ENCODE peak calls at places on chromosomes 12 and 14, in ten cellular contexts. One of them, this sample, is unnamed. For H3K4me1, the result is how much of the 10 kb centered on the place peaks cover.

GRCh38 chr14:66398437-66398836 is 87.7 kb upstream of the CCDC196 start:
- DNase-seq in pancreas: no peak
- DNase-seq in lung: no peak
- DNase-seq in SK-N-SH: no peak
- DNase-seq in Peyer's patch: no peak
- DNase-seq in A549: no peak
- DNase-seq in uterus: no peak
- DNase-seq in cardiac muscle cell: no peak
- DNase-seq in IMR-90: no peak
- DNase-seq in mesenchymal stem cell: no peak
- DNase-seq in this sample: no peak

GRCh38 chr12:84960918-84961317 is 48.3 kb upstream of the SLC6A15 start:
- DNase-seq in lung: no peak
- DNase-seq in IMR-90: no peak
- DNase-seq in A549: no peak
- DNase-seq in SK-N-SH: no peak
- DNase-seq in Peyer's patch: no peak
- DNase-seq in pancreas: no peak
- DNase-seq in mesenchymal stem cell: no peak
- DNase-seq in uterus: no peak
- DNase-seq in cardiac muscle cell: no peak
- DNase-seq in this sample: no peak

GRCh38 chr12:46627686-46628085 is 198.1 kb downstream of the SLC38A4 start:
- DNase-seq in cardiac muscle cell: no peak
- DNase-seq in mesenchymal stem cell: no peak
- DNase-seq in A549: no peak
- DNase-seq in lung: no peak
- DNase-seq in uterus: no peak
- DNase-seq in Peyer's patch: no peak
- DNase-seq in pancreas: no peak
- DNase-seq in SK-N-SH: no peak
- DNase-seq in IMR-90: peak
- DNase-seq in this sample: no peak

GRCh38 chr12:68001486-68002466 is 12.5 kb downstream of the IFNG-AS1 start:
- DNase-seq in A549: no peak
- DNase-seq in mesenchymal stem cell: peak
- DNase-seq in pancreas: no peak
- DNase-seq in lung: no peak
- DNase-seq in cardiac muscle cell: peak
- DNase-seq in IMR-90: peak
- DNase-seq in Peyer's patch: no peak
- DNase-seq in SK-N-SH: no peak
- DNase-seq in uterus: no peak
- DNase-seq in this sample: no peak

GRCh38 chr12:12600659-12601058 is 11.0 kb upstream of the CREBL2 start:
- DNase-seq in cardiac muscle cell: no peak
- DNase-seq in pancreas: no peak
- DNase-seq in IMR-90: no peak
- DNase-seq in SK-N-SH: no peak
- DNase-seq in lung: no peak
- DNase-seq in A549: no peak
- DNase-seq in mesenchymal stem cell: no peak
- DNase-seq in Peyer's patch: no peak
- DNase-seq in uterus: no peak
- DNase-seq in this sample: no peak

GRCh38 chr14:61462566-61463195 is 141.3 kb downstream of the PRKCH start:
- DNase-seq in A549: no peak
- DNase-seq in IMR-90: peak
- DNase-seq in Peyer's patch: no peak
- DNase-seq in mesenchymal stem cell: peak
- DNase-seq in uterus: no peak
- DNase-seq in lung: no peak
- DNase-seq in SK-N-SH: peak
- DNase-seq in cardiac muscle cell: peak
- DNase-seq in pancreas: no peak
- DNase-seq in this sample: no peak

GRCh38 chr12:1419849-1420371 is 174.5 kb downstream of the FBXL14 start:
- DNase-seq in uterus: no peak
- DNase-seq in mesenchymal stem cell: no peak
- DNase-seq in SK-N-SH: no peak
- DNase-seq in A549: no peak
- DNase-seq in IMR-90: no peak
- DNase-seq in cardiac muscle cell: no peak
- DNase-seq in lung: no peak
- DNase-seq in pancreas: no peak
- DNase-seq in Peyer's patch: no peak
- DNase-seq in this sample: no peak

GRCh38 chr14:60339571-60339970 is 90.5 kb downstream of the PPM1A start:
- DNase-seq in Peyer's patch: no peak
- DNase-seq in IMR-90: no peak
- DNase-seq in pancreas: no peak
- DNase-seq in mesenchymal stem cell: no peak
- DNase-seq in A549: no peak
- DNase-seq in cardiac muscle cell: no peak
- DNase-seq in lung: no peak
- DNase-seq in uterus: no peak
- DNase-seq in SK-N-SH: no peak
- DNase-seq in this sample: no peak

GRCh38 chr12:75656650-75657049 is 145.2 kb upstream of the KRR1 start:
- DNase-seq in lung: no peak
- DNase-seq in mesenchymal stem cell: peak
- DNase-seq in uterus: no peak
- DNase-seq in A549: no peak
- DNase-seq in IMR-90: peak
- DNase-seq in SK-N-SH: no peak
- DNase-seq in pancreas: no peak
- DNase-seq in cardiac muscle cell: no peak
- DNase-seq in Peyer's patch: no peak
- DNase-seq in this sample: no peak

GRCh38 chr14:95452176-95452889 is 64.1 kb downstream of the SYNE3 start:
- DNase-seq in mesenchymal stem cell: peak
- DNase-seq in uterus: no peak
- DNase-seq in Peyer's patch: no peak
- DNase-seq in A549: peak
- DNase-seq in cardiac muscle cell: peak
- DNase-seq in lung: no peak
- DNase-seq in IMR-90: no peak
- DNase-seq in SK-N-SH: peak
- DNase-seq in pancreas: no peak
- DNase-seq in this sample: no peak

GRCh38 chr12:132489078-132489601 is 811 bp upstream of the FBRSL1 start:
- DNase-seq in SK-N-SH: no peak
- DNase-seq in uterus: no peak
- DNase-seq in cardiac muscle cell: peak
- DNase-seq in mesenchymal stem cell: peak
- DNase-seq in A549: no peak
- DNase-seq in Peyer's patch: peak
- DNase-seq in lung: no peak
- DNase-seq in IMR-90: no peak
- DNase-seq in pancreas: no peak
- DNase-seq in this sample: no peak

GRCh38 chr14:30193791-30194407 is 266.3 kb upstream of the PRKD1 start:
- DNase-seq in SK-N-SH: no peak
- DNase-seq in mesenchymal stem cell: peak
- DNase-seq in IMR-90: peak
- DNase-seq in uterus: no peak
- DNase-seq in pancreas: no peak
- DNase-seq in lung: no peak
- DNase-seq in A549: no peak
- DNase-seq in Peyer's patch: no peak
- DNase-seq in cardiac muscle cell: no peak
- DNase-seq in this sample: no peak

GRCh38 chr14:98112211-98112780 is 1159.7 kb downstream of the BCL11B start:
- DNase-seq in mesenchymal stem cell: no peak
- DNase-seq in SK-N-SH: no peak
- DNase-seq in cardiac muscle cell: no peak
- DNase-seq in pancreas: no peak
- DNase-seq in lung: no peak
- DNase-seq in IMR-90: no peak
- DNase-seq in Peyer's patch: no peak
- DNase-seq in uterus: no peak
- DNase-seq in A549: no peak
- DNase-seq in this sample: no peak

GRCh38 chr14:77457115-77457521 is 283 bp downstream of the VIPAS39 start:
- DNase-seq in Peyer's patch: no peak
- DNase-seq in uterus: no peak
- DNase-seq in A549: no peak
- DNase-seq in pancreas: no peak
- DNase-seq in lung: no peak
- DNase-seq in IMR-90: peak
- DNase-seq in mesenchymal stem cell: no peak
- DNase-seq in SK-N-SH: peak
- DNase-seq in cardiac muscle cell: peak
- DNase-seq in this sample: no peak

GRCh38 chr14:49464885-49465284 is 121.3 kb downstream of the RPS29 start:
- DNase-seq in cardiac muscle cell: peak
- DNase-seq in lung: no peak
- DNase-seq in Peyer's patch: no peak
- DNase-seq in A549: peak
- DNase-seq in pancreas: no peak
- DNase-seq in SK-N-SH: peak
- DNase-seq in IMR-90: no peak
- DNase-seq in mesenchymal stem cell: no peak
- DNase-seq in uterus: no peak
- DNase-seq in this sample: peak

GRCh38 chr12:3003593-3003992 is 44.4 kb downstream of the TEAD4 start:
- DNase-seq in cardiac muscle cell: peak
- DNase-seq in SK-N-SH: no peak
- DNase-seq in Peyer's patch: no peak
- DNase-seq in A549: no peak
- DNase-seq in uterus: no peak
- DNase-seq in lung: no peak
- DNase-seq in IMR-90: no peak
- DNase-seq in mesenchymal stem cell: no peak
- DNase-seq in pancreas: peak
- DNase-seq in this sample: no peak

GRCh38 chr12:75908961-75909699 is 122.4 kb downstream of the PHLDA1 start:
- DNase-seq in pancreas: peak
- DNase-seq in SK-N-SH: peak
- DNase-seq in Peyer's patch: no peak
- DNase-seq in uterus: peak
- DNase-seq in A549: no peak
- DNase-seq in mesenchymal stem cell: peak
- DNase-seq in IMR-90: peak
- DNase-seq in lung: peak
- DNase-seq in cardiac muscle cell: no peak
- DNase-seq in this sample: no peak

GRCh38 chr12:3246253-3246652 is 169.1 kb downstream of the TSPAN9 start:
- DNase-seq in mesenchymal stem cell: no peak
- DNase-seq in uterus: no peak
- DNase-seq in cardiac muscle cell: no peak
- DNase-seq in Peyer's patch: no peak
- DNase-seq in A549: no peak
- DNase-seq in SK-N-SH: no peak
- DNase-seq in IMR-90: no peak
- DNase-seq in pancreas: no peak
- DNase-seq in lung: no peak
- DNase-seq in this sample: no peak

GRCh38 chr12:1917172-1918070 is 1.0 kb downstream of the CACNA2D4 start:
- DNase-seq in SK-N-SH: peak
- DNase-seq in A549: no peak
- DNase-seq in Peyer's patch: no peak
- DNase-seq in lung: no peak
- DNase-seq in IMR-90: no peak
- DNase-seq in pancreas: peak
- DNase-seq in mesenchymal stem cell: no peak
- DNase-seq in cardiac muscle cell: no peak
- DNase-seq in uterus: no peak
- DNase-seq in this sample: no peak

GRCh38 chr14:103735022-103735421 is 19.4 kb downstream of the ZFYVE21 start:
- DNase-seq in pancreas: no peak
- DNase-seq in Peyer's patch: peak
- DNase-seq in mesenchymal stem cell: no peak
- DNase-seq in SK-N-SH: no peak
- DNase-seq in IMR-90: no peak
- DNase-seq in lung: no peak
- DNase-seq in A549: no peak
- DNase-seq in uterus: peak
- DNase-seq in cardiac muscle cell: no peak
- DNase-seq in this sample: no peak
- H3K27ac ChIP-seq in pancreas: no peak
- H3K27ac ChIP-seq in Peyer's patch: no peak
- H3K27ac ChIP-seq in mesenchymal stem cell: no peak
- H3K27ac ChIP-seq in SK-N-SH: no peak
- H3K27ac ChIP-seq in IMR-90: no peak
- H3K27ac ChIP-seq in lung: no peak
- H3K27ac ChIP-seq in A549: no peak
- H3K27ac ChIP-seq in uterus: peak
- H3K27ac ChIP-seq in cardiac muscle cell: peak
- H3K27ac ChIP-seq in this sample: no peak

GRCh38 chr12:9866786-9867379 is 2.3 kb downstream of the CLEC2B start:
- DNase-seq in cardiac muscle cell: no peak
- DNase-seq in pancreas: no peak
- DNase-seq in lung: no peak
- DNase-seq in IMR-90: no peak
- DNase-seq in uterus: no peak
- DNase-seq in mesenchymal stem cell: no peak
- DNase-seq in A549: no peak
- DNase-seq in Peyer's patch: no peak
- DNase-seq in SK-N-SH: no peak
- DNase-seq in this sample: no peak
- H3K4me3 ChIP-seq in cardiac muscle cell: no peak
- H3K4me3 ChIP-seq in pancreas: peak
- H3K4me3 ChIP-seq in lung: peak
- H3K4me3 ChIP-seq in IMR-90: no peak
- H3K4me3 ChIP-seq in uterus: peak
- H3K4me3 ChIP-seq in mesenchymal stem cell: peak
- H3K4me3 ChIP-seq in A549: no peak
- H3K4me3 ChIP-seq in Peyer's patch: peak
- H3K4me3 ChIP-seq in SK-N-SH: no peak
- H3K4me3 ChIP-seq in this sample: no peak

DNA sequence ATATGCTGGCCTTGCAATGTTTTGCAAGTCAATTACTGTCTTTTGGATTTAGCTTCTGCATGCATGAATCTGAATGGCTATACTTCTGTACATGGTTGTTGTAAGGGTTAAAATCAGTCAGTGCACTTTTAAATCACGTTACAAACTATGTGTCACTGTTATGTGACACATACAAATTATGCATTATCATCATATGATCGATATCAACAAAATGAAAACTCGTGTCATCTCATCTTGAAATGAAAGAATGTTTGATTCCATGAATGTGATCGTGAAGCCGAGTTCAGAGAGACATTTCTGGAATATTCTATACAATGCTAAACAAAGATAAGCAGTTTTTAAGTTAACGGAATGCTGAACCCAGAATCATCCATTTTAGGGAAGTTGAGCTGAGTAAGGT is 116.5 kb downstream of the HMGA2 start:
- DNase-seq in cardiac muscle cell: no peak
- DNase-seq in IMR-90: no peak
- DNase-seq in uterus: no peak
- DNase-seq in A549: no peak
- DNase-seq in SK-N-SH: no peak
- DNase-seq in pancreas: no peak
- DNase-seq in mesenchymal stem cell: no peak
- DNase-seq in lung: no peak
- DNase-seq in Peyer's patch: no peak
- DNase-seq in this sample: no peak
- H3K4me1 ChIP-seq in cardiac muscle cell: under half
- H3K4me1 ChIP-seq in IMR-90: under half
- H3K4me1 ChIP-seq in uterus: under half
- H3K4me1 ChIP-seq in A549: under half
- H3K4me1 ChIP-seq in SK-N-SH: under half
- H3K4me1 ChIP-seq in pancreas: under half
- H3K4me1 ChIP-seq in mesenchymal stem cell: under half
- H3K4me1 ChIP-seq in lung: under half
- H3K4me1 ChIP-seq in Peyer's patch: under half
- H3K4me1 ChIP-seq in this sample: under half

GRCh38 chr12:124028560-124028935 is 55.5 kb downstream of the ZNF664 start:
- DNase-seq in cardiac muscle cell: no peak
- DNase-seq in lung: no peak
- DNase-seq in A549: no peak
- DNase-seq in pancreas: no peak
- DNase-seq in uterus: no peak
- DNase-seq in mesenchymal stem cell: no peak
- DNase-seq in IMR-90: no peak
- DNase-seq in Peyer's patch: no peak
- DNase-seq in SK-N-SH: no peak
- DNase-seq in this sample: no peak
- H3K27ac ChIP-seq in cardiac muscle cell: peak
- H3K27ac ChIP-seq in lung: no peak
- H3K27ac ChIP-seq in A549: no peak
- H3K27ac ChIP-seq in pancreas: no peak
- H3K27ac ChIP-seq in uterus: no peak
- H3K27ac ChIP-seq in mesenchymal stem cell: no peak
- H3K27ac ChIP-seq in IMR-90: no peak
- H3K27ac ChIP-seq in Peyer's patch: no peak
- H3K27ac ChIP-seq in SK-N-SH: no peak
- H3K27ac ChIP-seq in this sample: no peak

This sample was measured in iPS DF 6.9.